ENCODE peak calls at places on chromosome 17, in eight cellular contexts. One of them, this sample, is unnamed.

GRCh38 chr17:44358066-44358465 is 5.6 kb downstream of the FAM171A2 start:
- DNase-seq in pancreas: no peak
- DNase-seq in A549: no peak
- DNase-seq in epithelial cell of esophagus: no peak
- DNase-seq in upper lobe of left lung: no peak
- DNase-seq in CD8-positive, alpha-beta T cell: no peak
- DNase-seq in RWPE1: no peak
- DNase-seq in fibroblast of villous mesenchyme: no peak
- DNase-seq in this sample: no peak

GRCh38 chr17:72445055-72445991 is 324.5 kb downstream of the SOX9 start:
- DNase-seq in pancreas: no peak
- DNase-seq in A549: peak; percentile 80
- DNase-seq in epithelial cell of esophagus: no peak
- DNase-seq in upper lobe of left lung: no peak
- DNase-seq in CD8-positive, alpha-beta T cell: no peak
- DNase-seq in RWPE1: no peak
- DNase-seq in fibroblast of villous mesenchyme: no peak
- DNase-seq in this sample: no peak

GRCh38 chr17:1165836-1166235 is 13.9 kb downstream of the ABR start:
- DNase-seq in pancreas: no peak
- DNase-seq in A549: no peak
- DNase-seq in epithelial cell of esophagus: no peak
- DNase-seq in upper lobe of left lung: no peak
- DNase-seq in CD8-positive, alpha-beta T cell: no peak
- DNase-seq in RWPE1: no peak
- DNase-seq in fibroblast of villous mesenchyme: no peak
- DNase-seq in this sample: no peak

GRCh38 chr17:17254026-17254425 is 17.1 kb upstream of the FLCN start:
- DNase-seq in pancreas: no peak
- DNase-seq in A549: no peak
- DNase-seq in epithelial cell of esophagus: no peak
- DNase-seq in upper lobe of left lung: no peak
- DNase-seq in CD8-positive, alpha-beta T cell: no peak
- DNase-seq in RWPE1: no peak
- DNase-seq in fibroblast of villous mesenchyme: no peak
- DNase-seq in this sample: no peak

GRCh38 chr17:53033297-53033696 is 789.4 kb upstream of the KIF2B start:
- DNase-seq in pancreas: no peak
- DNase-seq in A549: no peak
- DNase-seq in epithelial cell of esophagus: no peak
- DNase-seq in upper lobe of left lung: no peak
- DNase-seq in CD8-positive, alpha-beta T cell: no peak
- DNase-seq in RWPE1: no peak
- DNase-seq in fibroblast of villous mesenchyme: no peak
- DNase-seq in this sample: no peak

GRCh38 chr17:78915872-78916632 is 9.1 kb downstream of the TIMP2 start:
- DNase-seq in pancreas: no peak
- DNase-seq in A549: peak; percentile 74
- DNase-seq in epithelial cell of esophagus: peak; percentile 72
- DNase-seq in upper lobe of left lung: peak; percentile 67
- DNase-seq in CD8-positive, alpha-beta T cell: no peak
- DNase-seq in RWPE1: peak; percentile 79
- DNase-seq in fibroblast of villous mesenchyme: peak; percentile 82
- DNase-seq in this sample: no peak

GRCh38 chr17:31155208-31155810 is 60.5 kb downstream of the NF1 start:
- DNase-seq in pancreas: no peak
- DNase-seq in A549: no peak
- DNase-seq in epithelial cell of esophagus: no peak
- DNase-seq in upper lobe of left lung: no peak
- DNase-seq in CD8-positive, alpha-beta T cell: no peak
- DNase-seq in RWPE1: no peak
- DNase-seq in fibroblast of villous mesenchyme: peak; percentile 36
- DNase-seq in this sample: no peak

GRCh38 chr17:61401280-61402072 is 1.8 kb downstream of the TBX2 start:
- DNase-seq in pancreas: no peak
- DNase-seq in A549: no peak
- DNase-seq in epithelial cell of esophagus: no peak
- DNase-seq in upper lobe of left lung: no peak
- DNase-seq in CD8-positive, alpha-beta T cell: no peak
- DNase-seq in RWPE1: no peak
- DNase-seq in fibroblast of villous mesenchyme: peak; percentile 55
- DNase-seq in this sample: no peak

GRCh38 chr17:496761-497586 is 144.4 kb upstream of the RPH3AL start:
- DNase-seq in pancreas: no peak
- DNase-seq in A549: no peak
- DNase-seq in epithelial cell of esophagus: no peak
- DNase-seq in upper lobe of left lung: no peak
- DNase-seq in CD8-positive, alpha-beta T cell: no peak
- DNase-seq in RWPE1: no peak
- DNase-seq in fibroblast of villous mesenchyme: peak; percentile 47
- DNase-seq in this sample: no peak

GRCh38 chr17:82064433-82065192 is 991 bp downstream of the DUS1L start:
- DNase-seq in pancreas: no peak
- DNase-seq in A549: no peak
- DNase-seq in epithelial cell of esophagus: peak; percentile 53
- DNase-seq in upper lobe of left lung: no peak
- DNase-seq in CD8-positive, alpha-beta T cell: no peak
- DNase-seq in RWPE1: peak; percentile 50
- DNase-seq in fibroblast of villous mesenchyme: no peak
- DNase-seq in this sample: no peak

GRCh38 chr17:57432507-57433277 is 176.4 kb downstream of the MSI2 start:
- DNase-seq in pancreas: no peak
- DNase-seq in A549: no peak
- DNase-seq in epithelial cell of esophagus: no peak
- DNase-seq in upper lobe of left lung: no peak
- DNase-seq in CD8-positive, alpha-beta T cell: no peak
- DNase-seq in RWPE1: no peak
- DNase-seq in fibroblast of villous mesenchyme: no peak
- DNase-seq in this sample: no peak

GRCh38 chr17:35432176-35433074 is at the start of gene SLFN12:
- DNase-seq in pancreas: peak; percentile 56
- DNase-seq in A549: no peak
- DNase-seq in epithelial cell of esophagus: peak; percentile 93
- DNase-seq in upper lobe of left lung: peak; percentile 80
- DNase-seq in CD8-positive, alpha-beta T cell: peak; percentile 51
- DNase-seq in RWPE1: no peak
- DNase-seq in fibroblast of villous mesenchyme: peak; percentile 98
- DNase-seq in this sample: peak; percentile 29

GRCh38 chr17:66474258-66474657 is 171.8 kb downstream of the PRKCA start:
- DNase-seq in pancreas: no peak
- DNase-seq in A549: no peak
- DNase-seq in epithelial cell of esophagus: peak; percentile 50
- DNase-seq in upper lobe of left lung: no peak
- DNase-seq in CD8-positive, alpha-beta T cell: no peak
- DNase-seq in RWPE1: no peak
- DNase-seq in fibroblast of villous mesenchyme: no peak
- DNase-seq in this sample: no peak

GRCh38 chr17:14297161-14297851 is 3.6 kb upstream of the HS3ST3B1 start:
- DNase-seq in pancreas: no peak
- DNase-seq in A549: peak; percentile 29
- DNase-seq in epithelial cell of esophagus: peak; percentile 13
- DNase-seq in upper lobe of left lung: peak; percentile 33
- DNase-seq in CD8-positive, alpha-beta T cell: no peak
- DNase-seq in RWPE1: no peak
- DNase-seq in fibroblast of villous mesenchyme: peak; percentile 58
- DNase-seq in this sample: peak; percentile 34

GRCh38 chr17:10698116-10698818 is 873 bp downstream of the ADPRM start:
- DNase-seq in pancreas: no peak
- DNase-seq in A549: no peak
- DNase-seq in epithelial cell of esophagus: peak; percentile 5
- DNase-seq in upper lobe of left lung: no peak
- DNase-seq in CD8-positive, alpha-beta T cell: no peak
- DNase-seq in RWPE1: peak; percentile 11
- DNase-seq in fibroblast of villous mesenchyme: peak; percentile 53
- DNase-seq in this sample: no peak

GRCh38 chr17:50660042-50660886 is 25.6 kb downstream of the ABCC3 start:
- DNase-seq in pancreas: no peak
- DNase-seq in A549: peak; percentile 95
- DNase-seq in epithelial cell of esophagus: no peak
- DNase-seq in upper lobe of left lung: peak; percentile 68
- DNase-seq in CD8-positive, alpha-beta T cell: no peak
- DNase-seq in RWPE1: no peak
- DNase-seq in fibroblast of villous mesenchyme: peak; percentile 53
- DNase-seq in this sample: no peak

GRCh38 chr17:71790791-71791190 is 330.0 kb upstream of the SOX9 start:
- DNase-seq in pancreas: no peak
- DNase-seq in A549: no peak
- DNase-seq in epithelial cell of esophagus: peak; percentile 58
- DNase-seq in upper lobe of left lung: no peak
- DNase-seq in CD8-positive, alpha-beta T cell: no peak
- DNase-seq in RWPE1: peak; percentile 59
- DNase-seq in fibroblast of villous mesenchyme: no peak
- DNase-seq in this sample: no peak

GRCh38 chr17:76528156-76528527 is 9.4 kb downstream of the CYGB start:
- DNase-seq in pancreas: no peak
- DNase-seq in A549: no peak
- DNase-seq in epithelial cell of esophagus: no peak
- DNase-seq in upper lobe of left lung: no peak
- DNase-seq in CD8-positive, alpha-beta T cell: peak; percentile 25
- DNase-seq in RWPE1: no peak
- DNase-seq in fibroblast of villous mesenchyme: no peak
- DNase-seq in this sample: peak; percentile 52

GRCh38 chr17:56939869-56940484 is 20.9 kb downstream of the COIL start:
- DNase-seq in pancreas: no peak
- DNase-seq in A549: peak; percentile 63
- DNase-seq in epithelial cell of esophagus: peak; percentile 64
- DNase-seq in upper lobe of left lung: no peak
- DNase-seq in CD8-positive, alpha-beta T cell: no peak
- DNase-seq in RWPE1: peak; percentile 34
- DNase-seq in fibroblast of villous mesenchyme: peak; percentile 66
- DNase-seq in this sample: no peak

GRCh38 chr17:2837147-2837561 is 40.9 kb downstream of the RAP1GAP2 start:
- DNase-seq in pancreas: no peak
- DNase-seq in A549: no peak
- DNase-seq in epithelial cell of esophagus: no peak
- DNase-seq in upper lobe of left lung: no peak
- DNase-seq in CD8-positive, alpha-beta T cell: peak; percentile 40
- DNase-seq in RWPE1: no peak
- DNase-seq in fibroblast of villous mesenchyme: no peak
- DNase-seq in this sample: peak; percentile 63
- TF ChIP-seq CTCF in pancreas: no peak
- TF ChIP-seq CTCF in A549: no peak
- TF ChIP-seq CTCF in epithelial cell of esophagus: no peak
- TF ChIP-seq CTCF in upper lobe of left lung: no peak
- TF ChIP-seq CTCF in CD8-positive, alpha-beta T cell: peak; percentile 31
- TF ChIP-seq CTCF in RWPE1: no peak
- TF ChIP-seq CTCF in fibroblast of villous mesenchyme: no peak
- TF ChIP-seq CTCF in this sample: no peak

GRCh38 chr17:5785867-5786509 is 201.7 kb upstream of the NLRP1 start:
- DNase-seq in pancreas: no peak
- DNase-seq in A549: no peak
- DNase-seq in epithelial cell of esophagus: peak; percentile 33
- DNase-seq in upper lobe of left lung: no peak
- DNase-seq in CD8-positive, alpha-beta T cell: no peak
- DNase-seq in RWPE1: no peak
- DNase-seq in fibroblast of villous mesenchyme: peak; percentile 6
- DNase-seq in this sample: no peak
- TF ChIP-seq CTCF in pancreas: no peak
- TF ChIP-seq CTCF in A549: no peak
- TF ChIP-seq CTCF in epithelial cell of esophagus: no peak
- TF ChIP-seq CTCF in upper lobe of left lung: no peak
- TF ChIP-seq CTCF in CD8-positive, alpha-beta T cell: no peak
- TF ChIP-seq CTCF in RWPE1: no peak
- TF ChIP-seq CTCF in fibroblast of villous mesenchyme: no peak
- TF ChIP-seq CTCF in this sample: no peak

GRCh38 chr17:33291248-33292183 is 1.6 kb downstream of the ASIC2 start:
- DNase-seq in pancreas: peak; percentile 15
- DNase-seq in A549: peak; percentile 66
- DNase-seq in epithelial cell of esophagus: peak; percentile 39
- DNase-seq in upper lobe of left lung: no peak
- DNase-seq in CD8-positive, alpha-beta T cell: no peak
- DNase-seq in RWPE1: peak; percentile 13
- DNase-seq in fibroblast of villous mesenchyme: peak; percentile 53
- DNase-seq in this sample: no peak

GRCh38 chr17:33294994-33295393 is 1.9 kb upstream of the ASIC2 start:
- DNase-seq in pancreas: no peak
- DNase-seq in A549: no peak
- DNase-seq in epithelial cell of esophagus: no peak
- DNase-seq in upper lobe of left lung: no peak
- DNase-seq in CD8-positive, alpha-beta T cell: no peak
- DNase-seq in RWPE1: no peak
- DNase-seq in fibroblast of villous mesenchyme: no peak
- DNase-seq in this sample: no peak

GRCh38 chr17:33290156-33290697 is 2.9 kb downstream of the ASIC2 start:
- DNase-seq in pancreas: no peak
- DNase-seq in A549: no peak
- DNase-seq in epithelial cell of esophagus: no peak
- DNase-seq in upper lobe of left lung: no peak
- DNase-seq in CD8-positive, alpha-beta T cell: no peak
- DNase-seq in RWPE1: no peak
- DNase-seq in fibroblast of villous mesenchyme: no peak
- DNase-seq in this sample: no peak

GRCh38 chr17:33292981-33293867 is at the start of gene ASIC2:
- DNase-seq in pancreas: peak; percentile 29
- DNase-seq in A549: peak; percentile 72
- DNase-seq in epithelial cell of esophagus: peak; percentile 74
- DNase-seq in upper lobe of left lung: no peak
- DNase-seq in CD8-positive, alpha-beta T cell: no peak
- DNase-seq in RWPE1: peak; percentile 53
- DNase-seq in fibroblast of villous mesenchyme: no peak
- DNase-seq in this sample: no peak

DNA sequence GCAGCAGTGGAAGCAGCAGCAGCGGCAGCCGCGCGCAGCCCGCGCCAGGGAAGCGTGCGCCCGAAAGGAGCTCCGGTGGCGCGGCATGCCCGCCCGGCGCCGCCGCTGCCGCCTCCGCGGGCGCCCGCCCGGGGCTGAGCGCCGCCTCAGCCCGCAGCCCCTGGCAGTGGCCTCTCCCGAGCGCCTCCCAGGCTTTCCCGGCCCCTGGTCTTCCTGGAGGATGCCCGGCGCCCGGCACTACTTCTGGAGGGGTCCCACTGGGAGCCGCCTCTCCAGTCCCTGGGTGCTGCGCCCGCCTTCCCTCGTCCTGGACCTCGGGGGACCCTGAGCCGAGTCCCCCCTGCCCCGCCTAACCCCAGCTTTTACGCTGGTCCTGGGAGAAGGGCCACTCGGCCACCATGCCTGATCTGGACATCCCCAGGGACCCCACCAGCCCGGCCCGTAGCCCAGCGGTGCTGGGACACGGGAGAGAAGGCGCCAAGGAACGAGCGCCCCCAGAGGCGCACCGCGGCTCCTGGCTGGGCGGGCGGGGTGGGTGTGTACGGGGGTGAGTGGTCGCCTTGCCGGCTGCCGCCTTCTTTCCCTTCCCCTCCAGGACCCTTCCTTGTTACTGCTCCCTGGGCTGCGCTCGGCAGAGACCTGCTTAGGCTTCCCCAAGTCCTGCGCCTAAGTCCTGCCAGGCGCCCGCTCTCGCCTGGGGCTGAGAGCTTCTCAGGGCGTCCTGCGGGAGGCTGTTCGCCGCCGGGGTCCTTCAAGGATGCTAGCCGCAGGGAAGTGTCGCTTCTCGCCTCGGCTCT is 713 bp downstream of the ASIC2 start:
- DNase-seq in pancreas: peak; percentile 15
- DNase-seq in A549: peak; percentile 67
- DNase-seq in epithelial cell of esophagus: peak; percentile 45
- DNase-seq in upper lobe of left lung: no peak
- DNase-seq in CD8-positive, alpha-beta T cell: no peak
- DNase-seq in RWPE1: peak; percentile 6
- DNase-seq in fibroblast of villous mesenchyme: peak; percentile 13
- DNase-seq in this sample: no peak
- TF ChIP-seq CTCF in pancreas: no peak
- TF ChIP-seq CTCF in A549: peak; percentile 64
- TF ChIP-seq CTCF in epithelial cell of esophagus: peak; percentile 38
- TF ChIP-seq CTCF in upper lobe of left lung: no peak
- TF ChIP-seq CTCF in CD8-positive, alpha-beta T cell: no peak
- TF ChIP-seq CTCF in RWPE1: peak; percentile 68
- TF ChIP-seq CTCF in fibroblast of villous mesenchyme: no peak
- TF ChIP-seq CTCF in this sample: no peak

GRCh38 chr17:37755455-37755854 is 10.6 kb upstream of the HNF1B start:
- DNase-seq in pancreas: no peak
- DNase-seq in A549: no peak
- DNase-seq in epithelial cell of esophagus: no peak
- DNase-seq in upper lobe of left lung: no peak
- DNase-seq in CD8-positive, alpha-beta T cell: no peak
- DNase-seq in RWPE1: no peak
- DNase-seq in fibroblast of villous mesenchyme: no peak
- DNase-seq in this sample: no peak
- TF ChIP-seq CTCF in pancreas: no peak
- TF ChIP-seq CTCF in A549: no peak
- TF ChIP-seq CTCF in epithelial cell of esophagus: no peak
- TF ChIP-seq CTCF in upper lobe of left lung: no peak
- TF ChIP-seq CTCF in CD8-positive, alpha-beta T cell: no peak
- TF ChIP-seq CTCF in RWPE1: no peak
- TF ChIP-seq CTCF in fibroblast of villous mesenchyme: no peak
- TF ChIP-seq CTCF in this sample: no peak

This sample was measured in activated B cell treated with CpG ODN at 0.5 μM for 24 hours.